ENCODE peak calls at places on chromosome 14, in nine cellular contexts. Z is astrocyte of the spinal cord, U is neural progenitor cell, N is epithelial cell of esophagus, R is A549, G is ovary, K is mesothelial cell of epicardium, F is choroid plexus epithelial cell, B is fibroblast of lung. L is an unnamed sample.

GRCh38 chr14:94484476-94484875 is 8.5 kb upstream of the SERPINA9 start:
- DNase-seq in U (no peak), B (no peak), Z (no peak), G (no peak), K (no peak), F (no peak), N (no peak), R (no peak), L (no peak)

GRCh38 chr14:105251920-105252319 is 3.6 kb downstream of the BTBD6 start:
- DNase-seq in K (no peak), B (no peak), R (no peak), G (no peak), N (no peak), F (no peak), Z (no peak), U (no peak), L (no peak)

GRCh38 chr14:69077841-69078240 is 75.1 kb downstream of the DCAF5 start:
- DNase-seq in R (peak), F (peak), K (no peak), U (no peak), B (peak), N (peak), G (no peak), Z (peak), L (peak)

GRCh38 chr14:74429221-74429691 is 3.2 kb upstream of the SYNDIG1L start:
- DNase-seq in G (no peak), K (no peak), B (no peak), F (no peak), U (peak), N (no peak), Z (no peak), R (no peak), L (no peak)

GRCh38 chr14:61837336-61838229 is 75.4 kb downstream of the SNAPC1 start:
- DNase-seq in G (peak), Z (peak), B (peak), F (peak), U (peak), R (peak), K (peak), N (peak), L (peak)

GRCh38 chr14:64201931-64202330 is 92.2 kb downstream of the ESR2 start:
- DNase-seq in F (no peak), U (no peak), Z (no peak), N (no peak), G (no peak), K (no peak), R (no peak), B (no peak), L (no peak)

GRCh38 chr14:83826838-83827237 is 1703.1 kb upstream of the FLRT2 start:
- DNase-seq in U (no peak), G (no peak), B (no peak), R (peak), N (no peak), K (no peak), Z (peak), F (peak), L (peak)

GRCh38 chr14:74395094-74395493 is 30.9 kb downstream of the SYNDIG1L start:
- DNase-seq in R (no peak), U (no peak), N (no peak), K (no peak), F (no peak), G (no peak), B (no peak), Z (no peak), L (no peak)

GRCh38 chr14:99971929-99972747 is 93.1 kb upstream of the EVL start:
- DNase-seq in K (no peak), B (no peak), G (peak), U (peak), N (no peak), R (no peak), F (no peak), Z (peak), L (no peak)

DNA sequence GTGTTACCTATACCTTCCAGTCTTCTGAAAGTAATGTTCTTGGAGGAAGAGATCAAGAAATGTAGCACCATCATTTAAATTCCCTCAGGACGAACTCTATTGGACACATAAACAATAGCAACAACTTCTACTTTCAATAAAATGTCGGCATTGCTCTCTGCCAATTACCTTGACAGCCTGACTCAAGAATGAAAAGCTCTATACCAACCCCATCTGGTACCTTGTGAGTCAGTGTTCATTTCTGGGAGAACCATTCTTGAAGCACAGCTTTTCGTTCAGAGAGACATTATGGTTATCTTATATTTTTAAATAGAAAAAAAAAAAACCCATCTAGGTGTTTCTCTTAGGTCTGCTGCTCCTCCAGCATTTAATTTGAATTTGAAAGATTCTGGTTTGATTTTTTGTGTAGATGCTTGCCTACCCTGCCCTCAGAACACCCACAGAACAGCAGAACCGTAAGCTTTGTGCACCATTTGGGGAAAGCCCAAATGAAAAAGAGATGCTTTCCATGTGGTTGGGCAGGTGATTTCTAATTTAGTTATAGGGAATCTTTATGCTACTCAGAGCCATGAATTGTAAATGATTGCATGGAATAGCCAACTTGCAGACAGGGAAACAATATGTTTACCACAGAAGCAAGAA is 156.0 kb downstream of the SAMD4A start:
- DNase-seq in Z (peak), U (peak), G (no peak), B (peak), N (peak), R (peak), K (no peak), F (peak), L (no peak)
- TF ChIP-seq CTCF in Z (peak), U (peak), G (no peak), B (peak), N (peak), R (peak), K (no peak), F (peak), L (no peak)

GRCh38 chr14:103480595-103480994 is 42.0 kb downstream of the CKB start:
- DNase-seq in F (no peak), R (no peak), U (no peak), N (no peak), Z (no peak), G (no peak), K (no peak), B (no peak), L (no peak)
- TF ChIP-seq CTCF in F (no peak), R (no peak), U (no peak), N (no peak), Z (no peak), G (no peak), K (no peak), B (no peak), L (no peak)

GRCh38 chr14:32593290-32593942 is 264.3 kb downstream of the AKAP6 start:
- DNase-seq in G (no peak), K (no peak), B (peak), Z (peak), N (peak), U (no peak), F (peak), R (peak), L (peak)

GRCh38 chr14:32584079-32584478 is 255.0 kb downstream of the AKAP6 start:
- DNase-seq in Z (no peak), R (no peak), G (no peak), B (no peak), K (no peak), N (peak), U (no peak), F (no peak), L (no peak)

GRCh38 chr14:32590157-32590556 is 261.1 kb downstream of the AKAP6 start:
- DNase-seq in U (no peak), R (no peak), K (no peak), F (no peak), N (peak), B (no peak), G (no peak), Z (no peak), L (no peak)

GRCh38 chr14:32588448-32589320 is 259.6 kb downstream of the AKAP6 start:
- DNase-seq in K (no peak), U (peak), Z (peak), F (peak), N (peak), R (peak), G (no peak), B (peak), L (peak)
- TF ChIP-seq CTCF in K (peak), U (peak), Z (peak), F (peak), N (peak), R (peak), G (no peak), B (peak), L (peak)

GRCh38 chr14:77319416-77319815 is 1.3 kb downstream of the POMT2 start:
- DNase-seq in Z (no peak), K (no peak), F (no peak), G (no peak), U (no peak), R (no peak), N (no peak), B (no peak), L (no peak)
- TF ChIP-seq CTCF in Z (no peak), K (no peak), F (no peak), G (no peak), U (no peak), R (no peak), N (no peak), B (no peak), L (no peak)

GRCh38 chr14:33184587-33184986 is 245.9 kb downstream of the NPAS3 start:
- DNase-seq in N (peak), R (peak), B (peak), K (no peak), G (no peak), Z (peak), F (peak), U (peak), L (no peak)
- TF ChIP-seq CTCF in N (no peak), R (no peak), B (no peak), K (no peak), G (no peak), Z (peak), F (peak), U (peak), L (no peak)

GRCh38 chr14:22188346-22188745 is 400.7 kb downstream of the DAD1 start:
- DNase-seq in K (no peak), B (no peak), F (no peak), N (no peak), U (no peak), R (no peak), G (no peak), Z (peak), L (no peak)

GRCh38 chr14:22189873-22190272 is 399.2 kb downstream of the DAD1 start:
- DNase-seq in K (no peak), R (no peak), F (no peak), B (no peak), U (no peak), Z (no peak), N (no peak), G (no peak), L (no peak)

GRCh38 chr14:22184157-22185025 is 404.6 kb downstream of the DAD1 start:
- DNase-seq in F (peak), U (no peak), B (peak), Z (peak), R (no peak), G (no peak), K (no peak), N (peak), L (no peak)

GRCh38 chr14:22180045-22180444 is 409.0 kb downstream of the DAD1 start:
- DNase-seq in K (no peak), G (no peak), N (no peak), Z (no peak), U (peak), R (no peak), B (no peak), F (no peak), L (no peak)

DNA sequence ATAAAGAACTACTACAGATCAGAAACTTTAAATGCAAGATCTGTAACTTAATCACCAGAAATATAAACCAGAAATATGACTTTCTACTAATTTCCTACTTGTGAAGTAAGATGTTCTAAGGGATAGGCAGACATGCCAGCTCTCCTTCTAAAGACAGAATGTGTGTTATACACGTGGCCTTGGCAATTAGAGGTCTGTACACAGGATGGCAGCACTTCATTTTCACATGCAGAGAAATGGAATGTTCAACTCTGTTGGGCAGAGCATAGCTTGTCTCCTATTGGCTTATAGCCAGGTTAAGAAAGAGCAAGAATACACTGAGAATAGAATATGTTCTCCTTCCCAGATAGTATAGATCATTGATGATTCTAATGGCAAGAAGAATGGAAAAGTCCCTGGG is 403.8 kb downstream of the DAD1 start:
- DNase-seq in B (peak), Z (peak), F (peak), R (no peak), G (no peak), K (no peak), N (peak), U (no peak), L (no peak)
- TF ChIP-seq CTCF in B (no peak), Z (peak), F (peak), R (no peak), G (no peak), K (no peak), N (peak), U (peak), L (no peak)